ENCODE peak calls at places on chromosomes 7 and 10, in seven cellular contexts. E is retina; U is activated CD4-positive, alpha-beta T cell treated with anti-CD3 and anti-CD28 coated beads, Interleukin-2, amount 50 U/mL, for 1 hour; F is suprapubic skin; O is iris pigment epithelial cell; H is ecto neural progenitor cell; R is non-pigmented ciliary epithelial cell. L is an unnamed sample.

GRCh38 chr10:110717830-110718595 is 73.9 kb downstream of the RBM20 start:
- DNase-seq in E (no peak), U (no peak), F (no peak), O (no peak), H (no peak), R (no peak), L (no peak)

GRCh38 chr7:130139193-130139950 is 65.8 kb downstream of the TMEM209 start:
- DNase-seq in E (no peak), U (no peak), F (no peak), O (no peak), H (no peak), R (no peak), L (no peak)

GRCh38 chr10:66717221-66717981 is 208.4 kb upstream of the LRRTM3 start:
- DNase-seq in E (no peak), U (no peak), F (no peak), O (no peak), H (no peak), R (no peak), L (no peak)

GRCh38 chr7:116610210-116610609 is 61.8 kb upstream of the MET start:
- DNase-seq in E (no peak), U (no peak), F (no peak), O (peak), H (no peak), R (no peak), L (peak)

GRCh38 chr7:7834761-7835160 is 116.4 kb upstream of the RPA3 start:
- DNase-seq in E (no peak), U (no peak), F (no peak), O (no peak), H (no peak), R (no peak), L (no peak)

GRCh38 chr7:519974-520458 is 370 bp upstream of the PDGFA start:
- DNase-seq in E (peak), U (no peak), F (no peak), O (peak), H (peak), R (no peak), L (no peak)

GRCh38 chr10:113746188-113746950 is 5.1 kb upstream of the PLEKHS1 start:
- DNase-seq in E (no peak), U (no peak), F (no peak), O (peak), H (no peak), R (peak), L (peak)

GRCh38 chr10:88186335-88186734 is 322.9 kb downstream of the PTEN start:
- DNase-seq in E (no peak), U (no peak), F (no peak), O (peak), H (no peak), R (peak), L (peak)

GRCh38 chr10:26367771-26368170 is 70.4 kb upstream of the APBB1IP start:
- DNase-seq in E (peak), U (peak), F (no peak), O (peak), H (peak), R (peak), L (peak)

GRCh38 chr10:31272841-31273240 is 46.2 kb upstream of the ZEB1 start:
- DNase-seq in E (no peak), U (no peak), F (no peak), O (no peak), H (no peak), R (no peak), L (no peak)

GRCh38 chr7:141039366-141039765 is 24.6 kb upstream of the MRPS33 start:
- DNase-seq in E (no peak), U (no peak), F (no peak), O (peak), H (no peak), R (no peak), L (no peak)

GRCh38 chr7:16693601-16694318 is 47.8 kb downstream of the BZW2 start:
- DNase-seq in E (no peak), U (no peak), F (no peak), O (peak), H (no peak), R (no peak), L (peak)

GRCh38 chr7:18212788-18213187 is 185.1 kb upstream of the PRPS1L1 start:
- DNase-seq in E (no peak), U (no peak), F (no peak), O (peak), H (no peak), R (peak), L (no peak)

GRCh38 chr10:11175823-11176243 is 158.2 kb downstream of the CELF2 start:
- DNase-seq in E (no peak), U (no peak), F (no peak), O (no peak), H (no peak), R (no peak), L (no peak)

GRCh38 chr7:149257146-149257545 is 4.8 kb upstream of the ZNF783 start:
- DNase-seq in E (no peak), U (no peak), F (no peak), O (peak), H (no peak), R (no peak), L (no peak)

GRCh38 chr10:114629083-114629823 is 28.8 kb downstream of the ABLIM1 start:
- DNase-seq in E (no peak), U (no peak), F (no peak), O (no peak), H (no peak), R (no peak), L (no peak)

GRCh38 chr7:33080326-33080725 is 17.8 kb upstream of the NT5C3A start:
- DNase-seq in E (no peak), U (no peak), F (no peak), O (no peak), H (no peak), R (no peak), L (no peak)

GRCh38 chr7:67100956-67101361 is 104.3 kb downstream of the TYW1 start:
- DNase-seq in E (no peak), U (no peak), F (no peak), O (peak), H (no peak), R (peak), L (no peak)

GRCh38 chr10:79026806-79027146 is 42.0 kb upstream of the ZMIZ1 start:
- DNase-seq in E (no peak), U (no peak), F (no peak), O (no peak), H (no peak), R (no peak), L (no peak)

GRCh38 chr10:74924251-74924954 is 98.0 kb downstream of the KAT6B start:
- DNase-seq in E (no peak), U (no peak), F (no peak), O (peak), H (no peak), R (peak), L (peak)

GRCh38 chr7:110061387-110061786 is 1029.5 kb upstream of the LRRN3 start:
- DNase-seq in E (no peak), U (no peak), F (no peak), O (no peak), H (no peak), R (no peak), L (no peak)

GRCh38 chr7:29102554-29103151 is 43.7 kb downstream of the CPVL start:
- DNase-seq in E (peak), U (no peak), F (peak), O (peak), H (peak), R (peak), L (peak)

GRCh38 chr7:18494821-18495408 is 634 bp upstream of the HDAC9 start:
- DNase-seq in E (no peak), U (no peak), F (no peak), O (peak), H (no peak), R (peak), L (peak)

GRCh38 chr10:46560952-46561351 is 4.5 kb upstream of the GPRIN2 start:
- DNase-seq in E (no peak), U (no peak), F (peak), O (no peak), H (no peak), R (no peak), L (no peak)

GRCh38 chr7:54831046-54831643 is 72.1 kb upstream of the SEC61G start:
- DNase-seq in E (no peak), U (no peak), F (no peak), O (peak), H (no peak), R (no peak), L (no peak)

L was measured in brain microvascular endothelial cell.